ENCODE peak calls at places on chromosomes 7 and 10, in six cellular contexts. One of them, this sample, is unnamed.

GRCh38 chr7:83130623-83131545 is 31.8 kb downstream of the PCLO start:
- DNase-seq in aorta: no peak
- DNase-seq in GM23248: no peak
- DNase-seq in epithelial cell of prostate: no peak
- DNase-seq in A549: no peak
- DNase-seq in ovary: no peak
- DNase-seq in this sample: no peak

GRCh38 chr7:94301024-94301588 is 93.6 kb upstream of the COL1A2 start:
- DNase-seq in aorta: peak
- DNase-seq in GM23248: peak
- DNase-seq in epithelial cell of prostate: peak
- DNase-seq in A549: peak
- DNase-seq in ovary: peak
- DNase-seq in this sample: peak

GRCh38 chr7:98470131-98470985 is 69.5 kb upstream of the BAIAP2L1 start:
- DNase-seq in aorta: peak
- DNase-seq in GM23248: peak
- DNase-seq in epithelial cell of prostate: no peak
- DNase-seq in A549: peak
- DNase-seq in ovary: peak
- DNase-seq in this sample: peak

GRCh38 chr10:8235253-8236027 is 181.0 kb downstream of the GATA3 start:
- DNase-seq in aorta: no peak
- DNase-seq in GM23248: no peak
- DNase-seq in epithelial cell of prostate: no peak
- DNase-seq in A549: no peak
- DNase-seq in ovary: no peak
- DNase-seq in this sample: no peak

GRCh38 chr7:98360221-98361124 is 40.4 kb downstream of the BAIAP2L1 start:
- DNase-seq in aorta: no peak
- DNase-seq in GM23248: no peak
- DNase-seq in epithelial cell of prostate: no peak
- DNase-seq in A549: peak
- DNase-seq in ovary: no peak
- DNase-seq in this sample: no peak

GRCh38 chr7:100874300-100874576 is 665 bp upstream of the SRRT start:
- DNase-seq in aorta: no peak
- DNase-seq in GM23248: no peak
- DNase-seq in epithelial cell of prostate: no peak
- DNase-seq in A549: no peak
- DNase-seq in ovary: peak
- DNase-seq in this sample: no peak

GRCh38 chr10:118903251-118903650 is 126.3 kb upstream of the NANOS1 start:
- DNase-seq in aorta: no peak
- DNase-seq in GM23248: no peak
- DNase-seq in epithelial cell of prostate: no peak
- DNase-seq in A549: no peak
- DNase-seq in ovary: no peak
- DNase-seq in this sample: no peak

GRCh38 chr10:122352817-122353525 is 21.5 kb upstream of the PLEKHA1 start:
- DNase-seq in aorta: no peak
- DNase-seq in GM23248: no peak
- DNase-seq in epithelial cell of prostate: no peak
- DNase-seq in A549: no peak
- DNase-seq in ovary: no peak
- DNase-seq in this sample: no peak

GRCh38 chr10:36172574-36172973 is 530.5 kb upstream of the FZD8 start:
- DNase-seq in aorta: peak
- DNase-seq in GM23248: peak
- DNase-seq in epithelial cell of prostate: no peak
- DNase-seq in A549: no peak
- DNase-seq in ovary: no peak
- DNase-seq in this sample: peak

GRCh38 chr7:80583901-80584300 is 54.5 kb upstream of the CD36 start:
- DNase-seq in aorta: peak
- DNase-seq in GM23248: no peak
- DNase-seq in epithelial cell of prostate: no peak
- DNase-seq in A549: no peak
- DNase-seq in ovary: no peak
- DNase-seq in this sample: no peak

GRCh38 chr7:155752756-155753445 is 59.4 kb downstream of the SHH start:
- DNase-seq in aorta: no peak
- DNase-seq in GM23248: no peak
- DNase-seq in epithelial cell of prostate: no peak
- DNase-seq in A549: no peak
- DNase-seq in ovary: no peak
- DNase-seq in this sample: no peak

GRCh38 chr7:132243463-132243862 is 332.8 kb downstream of the PLXNA4 start:
- DNase-seq in aorta: no peak
- DNase-seq in GM23248: no peak
- DNase-seq in epithelial cell of prostate: no peak
- DNase-seq in A549: no peak
- DNase-seq in ovary: no peak
- DNase-seq in this sample: no peak

GRCh38 chr7:56157238-56157790 is 41.1 kb upstream of the NUPR2 start:
- DNase-seq in aorta: no peak
- DNase-seq in GM23248: no peak
- DNase-seq in epithelial cell of prostate: no peak
- DNase-seq in A549: no peak
- DNase-seq in ovary: no peak
- DNase-seq in this sample: no peak

GRCh38 chr7:116591202-116592040 is 66.6 kb downstream of the CAV1 start:
- DNase-seq in aorta: no peak
- DNase-seq in GM23248: peak
- DNase-seq in epithelial cell of prostate: no peak
- DNase-seq in A549: peak
- DNase-seq in ovary: no peak
- DNase-seq in this sample: no peak

GRCh38 chr7:155710530-155710929 is 66.1 kb downstream of the RBM33 start:
- DNase-seq in aorta: no peak
- DNase-seq in GM23248: no peak
- DNase-seq in epithelial cell of prostate: no peak
- DNase-seq in A549: no peak
- DNase-seq in ovary: no peak
- DNase-seq in this sample: no peak

GRCh38 chr10:116270691-116271592 is 2.1 kb downstream of the GFRA1 start:
- DNase-seq in aorta: no peak
- DNase-seq in GM23248: peak
- DNase-seq in epithelial cell of prostate: no peak
- DNase-seq in A549: no peak
- DNase-seq in ovary: peak
- DNase-seq in this sample: peak

GRCh38 chr10:18233775-18234174 is 93.6 kb downstream of the CACNB2 start:
- DNase-seq in aorta: no peak
- DNase-seq in GM23248: no peak
- DNase-seq in epithelial cell of prostate: no peak
- DNase-seq in A549: peak
- DNase-seq in ovary: peak
- DNase-seq in this sample: no peak

GRCh38 chr7:135692055-135692454 is 29.7 kb downstream of the STMP1 start:
- DNase-seq in aorta: no peak
- DNase-seq in GM23248: peak
- DNase-seq in epithelial cell of prostate: no peak
- DNase-seq in A549: no peak
- DNase-seq in ovary: no peak
- DNase-seq in this sample: no peak

GRCh38 chr7:99679032-99679399 is 780 bp downstream of the CYP3A5 start:
- DNase-seq in aorta: no peak
- DNase-seq in GM23248: peak
- DNase-seq in epithelial cell of prostate: peak
- DNase-seq in A549: peak
- DNase-seq in ovary: no peak
- DNase-seq in this sample: no peak

GRCh38 chr10:35184527-35185171 is 58.0 kb downstream of the CREM start:
- DNase-seq in aorta: no peak
- DNase-seq in GM23248: no peak
- DNase-seq in epithelial cell of prostate: no peak
- DNase-seq in A549: no peak
- DNase-seq in ovary: no peak
- DNase-seq in this sample: no peak

GRCh38 chr7:66930341-66930740 is 9.3 kb downstream of the TMEM248 start:
- DNase-seq in aorta: no peak
- DNase-seq in GM23248: peak
- DNase-seq in epithelial cell of prostate: no peak
- DNase-seq in A549: peak
- DNase-seq in ovary: no peak
- DNase-seq in this sample: no peak

GRCh38 chr10:110774069-110775021 is 97.4 kb upstream of the PDCD4 start:
- DNase-seq in aorta: no peak
- DNase-seq in GM23248: peak
- DNase-seq in epithelial cell of prostate: peak
- DNase-seq in A549: peak
- DNase-seq in ovary: no peak
- DNase-seq in this sample: peak

GRCh38 chr7:96380111-96380512 is 58.2 kb upstream of the SLC25A13 start:
- DNase-seq in aorta: no peak
- DNase-seq in GM23248: no peak
- DNase-seq in epithelial cell of prostate: no peak
- DNase-seq in A549: no peak
- DNase-seq in ovary: no peak
- DNase-seq in this sample: no peak

GRCh38 chr7:1708640-1709249 is 38.7 kb downstream of the ELFN1 start:
- DNase-seq in aorta: peak
- DNase-seq in GM23248: no peak
- DNase-seq in epithelial cell of prostate: no peak
- DNase-seq in A549: no peak
- DNase-seq in ovary: peak
- DNase-seq in this sample: no peak

GRCh38 chr7:1709281-1709680 is 39.2 kb downstream of the ELFN1 start:
- DNase-seq in aorta: peak
- DNase-seq in GM23248: no peak
- DNase-seq in epithelial cell of prostate: no peak
- DNase-seq in A549: no peak
- DNase-seq in ovary: no peak
- DNase-seq in this sample: no peak

GRCh38 chr7:1707756-1708611 is 37.9 kb downstream of the ELFN1 start:
- DNase-seq in aorta: peak
- DNase-seq in GM23248: no peak
- DNase-seq in epithelial cell of prostate: no peak
- DNase-seq in A549: no peak
- DNase-seq in ovary: peak
- DNase-seq in this sample: no peak

GRCh38 chr7:1710936-1711335 is 40.9 kb downstream of the ELFN1 start:
- DNase-seq in aorta: peak
- DNase-seq in GM23248: no peak
- DNase-seq in epithelial cell of prostate: no peak
- DNase-seq in A549: no peak
- DNase-seq in ovary: no peak
- DNase-seq in this sample: no peak

GRCh38 chr7:1709900-1710299 is 39.8 kb downstream of the ELFN1 start:
- DNase-seq in aorta: no peak
- DNase-seq in GM23248: no peak
- DNase-seq in epithelial cell of prostate: no peak
- DNase-seq in A549: peak
- DNase-seq in ovary: no peak
- DNase-seq in this sample: no peak
- H3K27ac ChIP-seq in aorta: no peak
- H3K27ac ChIP-seq in GM23248: no peak
- H3K27ac ChIP-seq in epithelial cell of prostate: no peak
- H3K27ac ChIP-seq in A549: no peak
- H3K27ac ChIP-seq in ovary: no peak
- H3K27ac ChIP-seq in this sample: no peak

DNA sequence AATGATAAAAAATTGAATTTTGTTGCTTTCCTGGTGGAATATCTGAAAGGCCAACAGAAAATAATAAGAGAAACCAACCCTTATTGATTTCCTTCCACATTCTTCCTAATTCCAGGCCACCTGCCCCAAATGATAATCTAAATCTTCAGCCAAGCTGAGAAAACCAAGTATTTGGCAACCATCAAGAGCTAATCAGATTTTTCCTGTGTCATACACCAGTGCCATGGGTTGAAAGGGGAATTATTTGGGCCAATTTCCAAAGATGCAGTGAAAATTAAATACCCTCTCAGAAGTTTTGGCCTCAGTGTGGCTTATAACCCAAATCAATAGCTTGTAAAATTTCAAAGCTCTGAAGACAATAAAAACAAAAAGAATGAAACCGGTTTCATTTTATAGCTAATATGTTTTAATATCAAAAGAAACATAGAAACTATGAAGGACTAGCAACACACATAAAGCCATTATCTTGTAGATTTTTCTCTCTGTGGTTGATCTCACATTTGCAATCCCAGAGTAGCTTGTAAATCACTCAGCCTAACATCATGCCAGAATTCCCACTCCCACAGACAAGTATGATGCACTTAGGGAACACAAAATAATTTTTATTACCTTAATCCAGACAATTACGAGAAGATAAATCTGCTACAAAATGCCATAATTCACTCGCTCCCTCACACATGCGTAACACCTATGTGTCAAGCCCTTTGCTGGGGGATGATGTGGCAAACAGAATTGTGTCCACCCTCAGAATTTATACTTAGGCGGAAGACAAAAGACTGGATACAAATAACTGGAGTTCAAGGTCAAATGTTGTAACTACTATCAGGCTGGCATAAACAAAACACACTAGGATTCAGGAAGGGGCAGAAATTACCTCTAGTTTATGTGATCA is 70.1 kb downstream of the DOCK4 start:
- DNase-seq in aorta: no peak
- DNase-seq in GM23248: no peak
- DNase-seq in epithelial cell of prostate: no peak
- DNase-seq in A549: no peak
- DNase-seq in ovary: no peak
- DNase-seq in this sample: no peak
- H3K27ac ChIP-seq in aorta: no peak
- H3K27ac ChIP-seq in GM23248: no peak
- H3K27ac ChIP-seq in epithelial cell of prostate: no peak
- H3K27ac ChIP-seq in A549: no peak
- H3K27ac ChIP-seq in ovary: no peak
- H3K27ac ChIP-seq in this sample: no peak

GRCh38 chr7:41955475-41956243 is 252.8 kb upstream of the INHBA start:
- DNase-seq in aorta: peak
- DNase-seq in GM23248: peak
- DNase-seq in epithelial cell of prostate: peak
- DNase-seq in A549: peak
- DNase-seq in ovary: peak
- DNase-seq in this sample: peak
- H3K27ac ChIP-seq in aorta: no peak
- H3K27ac ChIP-seq in GM23248: peak
- H3K27ac ChIP-seq in epithelial cell of prostate: no peak
- H3K27ac ChIP-seq in A549: no peak
- H3K27ac ChIP-seq in ovary: peak
- H3K27ac ChIP-seq in this sample: no peak

GRCh38 chr10:76397210-76397881 is 965.9 kb downstream of the LRMDA start:
- DNase-seq in aorta: peak
- DNase-seq in GM23248: no peak
- DNase-seq in epithelial cell of prostate: no peak
- DNase-seq in A549: no peak
- DNase-seq in ovary: peak
- DNase-seq in this sample: no peak

GRCh38 chr10:76401006-76401405 is 969.6 kb downstream of the LRMDA start:
- DNase-seq in aorta: no peak
- DNase-seq in GM23248: peak
- DNase-seq in epithelial cell of prostate: no peak
- DNase-seq in A549: no peak
- DNase-seq in ovary: no peak
- DNase-seq in this sample: no peak

GRCh38 chr10:76396126-76396525 is 964.7 kb downstream of the LRMDA start:
- DNase-seq in aorta: no peak
- DNase-seq in GM23248: no peak
- DNase-seq in epithelial cell of prostate: no peak
- DNase-seq in A549: no peak
- DNase-seq in ovary: no peak
- DNase-seq in this sample: no peak

GRCh38 chr10:76397957-76398665 is 966.7 kb downstream of the LRMDA start:
- DNase-seq in aorta: no peak
- DNase-seq in GM23248: no peak
- DNase-seq in epithelial cell of prostate: no peak
- DNase-seq in A549: no peak
- DNase-seq in ovary: no peak
- DNase-seq in this sample: no peak

GRCh38 chr10:76399216-76399615 is 967.8 kb downstream of the LRMDA start:
- DNase-seq in aorta: no peak
- DNase-seq in GM23248: peak
- DNase-seq in epithelial cell of prostate: no peak
- DNase-seq in A549: no peak
- DNase-seq in ovary: no peak
- DNase-seq in this sample: no peak
- H3K27ac ChIP-seq in aorta: no peak
- H3K27ac ChIP-seq in GM23248: no peak
- H3K27ac ChIP-seq in epithelial cell of prostate: no peak
- H3K27ac ChIP-seq in A549: no peak
- H3K27ac ChIP-seq in ovary: no peak
- H3K27ac ChIP-seq in this sample: no peak

This sample was measured in SJSA1.